ENCODE peak calls at places on chromosomes 7 and 10, in eight cellular contexts. O is mucosa of descending colon; A is fibroblast of pulmonary artery; U is stimulated activated CD4-positive, alpha-beta T cell treated with anti-CD3 and anti-CD28 coated beads, Interleukin-15, amount 100 ng/mL, for 1 hour; B is activated CD4-positive, alpha-beta T cell treated with anti-CD3 and anti-CD28 coated beads, Interleukin-2, amount 10 ng/mL, durations not matched to agents 24 days and 14 days; J is cardiac fibroblast; I is HFF-Myc; Q is occipital lobe. L is an unnamed sample.
A peak's percentile ranks its signal among the peaks of the same experiment; 100 is the strongest.

GRCh38 chr10:48400850-48401220 is 94.4 kb downstream of the MAPK8 start:
- DNase-seq in O (no peak), A (no peak), U (no peak), B (no peak), J (no peak), I (no peak), Q (no peak), L (no peak)

GRCh38 chr7:105209433-105209832 is 179.3 kb downstream of the SRPK2 start:
- DNase-seq in O (no peak), A (no peak), U (no peak), B (no peak), J (no peak), I (no peak), Q (no peak), L (no peak)

GRCh38 chr7:129213828-129214227 is 11.0 kb upstream of the AHCYL2 start:
- DNase-seq in O (no peak), A (no peak), U (no peak), B (no peak), J (peak; percentile 14), I (no peak), Q (no peak), L (no peak)

GRCh38 chr10:84310470-84310869 is 17.9 kb upstream of the CCSER2 start:
- DNase-seq in O (no peak), A (peak; percentile 50), U (no peak), B (no peak), J (peak; percentile 39), I (no peak), Q (no peak), L (no peak)

GRCh38 chr7:128350708-128351295 is 7.1 kb upstream of the RBM28 start:
- DNase-seq in O (no peak), A (no peak), U (no peak), B (no peak), J (no peak), I (no peak), Q (no peak), L (no peak)

GRCh38 chr10:125011171-125011925 is 69.4 kb downstream of the ZRANB1 start:
- DNase-seq in O (peak; percentile 14), A (no peak), U (no peak), B (no peak), J (no peak), I (no peak), Q (no peak), L (peak; percentile 22)

GRCh38 chr7:102175423-102176170 is 111.1 kb upstream of the SH2B2 start:
- DNase-seq in O (no peak), A (no peak), U (no peak), B (no peak), J (no peak), I (no peak), Q (no peak), L (no peak)

GRCh38 chr7:127891144-127891543 is 140.1 kb downstream of the LRRC4 start:
- DNase-seq in O (no peak), A (no peak), U (no peak), B (no peak), J (no peak), I (no peak), Q (no peak), L (no peak)

GRCh38 chr7:69067397-69067796 is 530.9 kb upstream of the AUTS2 start:
- DNase-seq in O (no peak), A (peak; percentile 17), U (no peak), B (no peak), J (no peak), I (no peak), Q (no peak), L (no peak)

GRCh38 chr10:77909755-77910375 is 16.7 kb downstream of the DLG5 start:
- DNase-seq in O (peak; percentile 59), A (peak; percentile 55), U (no peak), B (no peak), J (peak; percentile 76), I (no peak), Q (no peak), L (no peak)

GRCh38 chr10:70255329-70256299 is 22.4 kb upstream of the PPA1 start:
- DNase-seq in O (peak; percentile 52), A (peak; percentile 68), U (no peak), B (no peak), J (peak; percentile 53), I (no peak), Q (no peak), L (peak; percentile 77)

GRCh38 chr7:87219545-87220025 is at the start of gene TMEM243:
- DNase-seq in O (peak; percentile 87), A (peak; percentile 73), U (peak; percentile 64), B (peak; percentile 95), J (peak; percentile 59), I (no peak), Q (peak; percentile 46), L (peak; percentile 95)

GRCh38 chr10:5518143-5518542 is 6.6 kb upstream of the CALML3 start:
- DNase-seq in O (peak; percentile 36), A (no peak), U (no peak), B (no peak), J (no peak), I (no peak), Q (no peak), L (no peak)

GRCh38 chr7:97094531-97094930 is 23.0 kb upstream of the SDHAF3 start:
- DNase-seq in O (no peak), A (no peak), U (no peak), B (no peak), J (no peak), I (no peak), Q (no peak), L (no peak)

GRCh38 chr10:92238586-92239098 is 52.2 kb downstream of the CPEB3 start:
- DNase-seq in O (peak; percentile 51), A (peak; percentile 64), U (no peak), B (no peak), J (peak; percentile 86), I (no peak), Q (peak; percentile 20), L (peak; percentile 73)

GRCh38 chr7:3955751-3956696 is 655.0 kb downstream of the SDK1 start:
- DNase-seq in O (no peak), A (peak; percentile 41), U (no peak), B (no peak), J (peak; percentile 62), I (no peak), Q (no peak), L (no peak)

GRCh38 chr10:102775973-102776669 is 32.4 kb downstream of the WBP1L start:
- DNase-seq in O (peak; percentile 43), A (peak; percentile 96), U (no peak), B (peak; percentile 66), J (peak; percentile 95), I (no peak), Q (peak; percentile 52), L (peak; percentile 89)

GRCh38 chr10:72016608-72017310 is 52.6 kb downstream of the CHST3 start:
- DNase-seq in O (no peak), A (no peak), U (no peak), B (no peak), J (no peak), I (no peak), Q (no peak), L (no peak)

GRCh38 chr7:116984917-116985316 is 31.6 kb downstream of the ST7 start:
- DNase-seq in O (no peak), A (peak; percentile 50), U (no peak), B (no peak), J (peak; percentile 58), I (no peak), Q (no peak), L (no peak)

GRCh38 chr10:119667562-119668328 is 16.6 kb downstream of the BAG3 start:
- DNase-seq in O (no peak), A (peak; percentile 94), U (no peak), B (no peak), J (peak; percentile 97), I (peak; percentile 81), Q (no peak), L (peak; percentile 89)

GRCh38 chr10:18689498-18689897 is 30.3 kb downstream of the ARL5B start:
- DNase-seq in O (no peak), A (peak; percentile 62), U (no peak), B (no peak), J (peak; percentile 64), I (no peak), Q (no peak), L (no peak)

L was measured in kidney.